ENCODE peak calls at places on chromosomes 12 and 14, in four cellular contexts. C is uterus, Q is K562, X is sigmoid colon. G is an unnamed sample.

GRCh38 chr12:113424915-113425823 is 3.0 kb downstream of the SDSL start:
- DNase-seq in C (no peak), X (no peak), Q (peak), G (peak)

GRCh38 chr12:12486661-12487240 is 75.9 kb downstream of the DUSP16 start:
- DNase-seq in C (no peak), Q (no peak), X (no peak), G (no peak)

GRCh38 chr14:57823015-57823660 is 42.8 kb downstream of the SLC35F4 start:
- DNase-seq in X (no peak), Q (no peak), C (no peak), G (no peak)

GRCh38 chr14:105475916-105476845 is 1.6 kb downstream of the CRIP2 start:
- DNase-seq in Q (no peak), X (no peak), C (no peak), G (no peak)

GRCh38 chr14:22448905-22449611 is 140.0 kb downstream of the DAD1 start:
- DNase-seq in C (no peak), X (no peak), Q (no peak), G (no peak)

GRCh38 chr12:50188875-50189575 is 21.9 kb upstream of the CERS5 start:
- DNase-seq in C (no peak), X (no peak), Q (no peak), G (no peak)

GRCh38 chr14:35046751-35047536 is 872 bp downstream of the FAM177A1 start:
- DNase-seq in X (no peak), Q (no peak), C (peak), G (no peak)

GRCh38 chr12:68482660-68483059 is 128.0 kb upstream of the RAP1B start:
- DNase-seq in C (no peak), X (no peak), Q (no peak), G (no peak)

GRCh38 chr14:103721334-103722120 is 5.9 kb downstream of the ZFYVE21 start:
- DNase-seq in Q (no peak), X (no peak), C (no peak), G (no peak)

GRCh38 chr14:93065272-93065730 is 50.4 kb downstream of the ITPK1 start:
- DNase-seq in Q (no peak), X (no peak), C (no peak), G (no peak)

GRCh38 chr14:106844608-106845285 is 1318.4 kb downstream of the TMEM121 start:
- DNase-seq in Q (no peak), C (peak), X (peak), G (no peak)

GRCh38 chr12:81330480-81330879 is 252.6 kb downstream of the ACSS3 start:
- DNase-seq in X (no peak), Q (no peak), C (no peak), G (no peak)

GRCh38 chr14:85948163-85948562 is 418.2 kb downstream of the FLRT2 start:
- DNase-seq in X (no peak), Q (no peak), C (no peak), G (no peak)

G was measured in D721Med.